ENCODE peak calls at places on chromosome 16, in nine cellular contexts. S, W, I, Z, V, R, X, C and P are unnamed samples.

GRCh38 chr16:325375-326155 is 27.0 kb downstream of the AXIN1 start:
- DNase-seq in S (no peak), W (no peak), I (no peak), Z (no peak), V (no peak), R (no peak), X (no peak), C (no peak), P (no peak)

GRCh38 chr16:57133911-57134310 is 41.5 kb downstream of the CPNE2 start:
- DNase-seq in S (no peak), W (no peak), I (no peak), Z (no peak), V (no peak), R (no peak), X (no peak), C (no peak), P (no peak)

GRCh38 chr16:53509906-53510703 is 7.1 kb upstream of the AKTIP start:
- DNase-seq in S (no peak), W (peak; percentile 38), I (peak; percentile 78), Z (peak; percentile 74), V (peak; percentile 62), R (peak; percentile 84), X (peak; percentile 39), C (peak; percentile 81), P (peak; percentile 49)

GRCh38 chr16:54077412-54077821 is 209.2 kb downstream of the IRX3 start:
- DNase-seq in S (no peak), W (no peak), I (no peak), Z (peak; percentile 80), V (peak; percentile 81), R (no peak), X (peak; percentile 80), C (no peak), P (peak; percentile 73)

GRCh38 chr16:53743149-53743566 is 39.2 kb downstream of the FTO start:
- DNase-seq in S (no peak), W (peak; percentile 55), I (peak; percentile 85), Z (peak; percentile 43), V (peak; percentile 18), R (peak; percentile 73), X (peak; percentile 27), C (peak; percentile 51), P (no peak)

GRCh38 chr16:2151188-2152091 is 3.0 kb downstream of the RAB26 start:
- DNase-seq in S (no peak), W (no peak), I (peak; percentile 79), Z (no peak), V (no peak), R (peak; percentile 58), X (no peak), C (no peak), P (no peak)

GRCh38 chr16:17520567-17520966 is 49.8 kb upstream of the XYLT1 start:
- DNase-seq in S (no peak), W (no peak), I (no peak), Z (no peak), V (peak; percentile 84), R (no peak), X (no peak), C (no peak), P (no peak)

GRCh38 chr16:67517661-67518423 is 10.8 kb upstream of the RIPOR1 start:
- DNase-seq in S (peak; percentile 69), W (no peak), I (peak; percentile 90), Z (no peak), V (no peak), R (no peak), X (no peak), C (no peak), P (no peak)

GRCh38 chr16:50093607-50094570 is 28.1 kb downstream of the HEATR3 start:
- DNase-seq in S (no peak), W (no peak), I (no peak), Z (no peak), V (no peak), R (no peak), X (no peak), C (no peak), P (no peak)

GRCh38 chr16:72963921-72964320 is 84.0 kb downstream of the ZFHX3 start:
- DNase-seq in S (no peak), W (no peak), I (no peak), Z (no peak), V (peak; percentile 78), R (no peak), X (no peak), C (peak; percentile 46), P (no peak)

GRCh38 chr16:72962347-72962746 is 85.6 kb downstream of the ZFHX3 start:
- DNase-seq in S (no peak), W (no peak), I (no peak), Z (no peak), V (no peak), R (no peak), X (no peak), C (no peak), P (no peak)

GRCh38 chr16:72961863-72962262 is 86.1 kb downstream of the ZFHX3 start:
- DNase-seq in S (no peak), W (no peak), I (no peak), Z (no peak), V (no peak), R (peak; percentile 63), X (no peak), C (no peak), P (no peak)

GRCh38 chr16:72961115-72961832 is 86.7 kb downstream of the ZFHX3 start:
- DNase-seq in S (no peak), W (no peak), I (no peak), Z (peak; percentile 25), V (peak; percentile 30), R (no peak), X (no peak), C (no peak), P (no peak)

DNA sequence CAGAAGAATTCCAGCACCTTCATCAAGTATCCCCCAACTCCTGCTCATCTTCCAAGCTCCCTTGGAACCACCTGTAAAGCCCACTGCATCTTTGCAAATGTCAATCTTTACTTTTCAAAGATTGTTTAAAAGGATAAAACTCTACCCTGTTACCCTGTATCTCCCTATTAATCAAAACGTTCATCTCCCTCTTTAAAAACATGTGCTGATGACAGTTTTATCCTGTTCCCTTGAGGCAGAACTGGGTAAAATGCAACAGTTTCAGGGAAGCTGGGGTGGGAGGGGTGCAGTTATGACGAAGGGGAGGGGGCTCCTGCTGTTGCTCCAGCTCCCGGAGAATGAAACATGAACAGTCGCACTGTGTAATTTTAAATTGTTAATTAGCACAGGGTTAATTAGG is 84.4 kb downstream of the ZFHX3 start:
- DNase-seq in S (no peak), W (no peak), I (no peak), Z (no peak), V (no peak), R (no peak), X (no peak), C (no peak), P (no peak)
- H4K20me1 ChIP-seq in S (no peaks in the 10 kb centered on the region), W (peaks cover 5% of the 10 kb centered on the region), I (no peaks in the 10 kb centered on the region), Z (no peaks in the 10 kb centered on the region), V (peaks cover 16% of the 10 kb centered on the region), R (no peaks in the 10 kb centered on the region), X (no peaks in the 10 kb centered on the region), C (no peaks in the 10 kb centered on the region), P (no peaks in the 10 kb centered on the region)

GRCh38 chr16:87369117-87369775 is 14.3 kb downstream of the FBXO31 start:
- DNase-seq in S (no peak), W (no peak), I (no peak), Z (no peak), V (no peak), R (no peak), X (no peak), C (peak; percentile 56), P (no peak)
- H4K20me1 ChIP-seq in S (no peaks in the 10 kb centered on the region), W (peaks cover 16% of the 10 kb centered on the region), I (peaks cover 30% of the 10 kb centered on the region), Z (no peaks in the 10 kb centered on the region), V (peaks cover 63% of the 10 kb centered on the region), R (peaks cover 30% of the 10 kb centered on the region), X (peaks cover 5% of the 10 kb centered on the region), C (peaks cover 58% of the 10 kb centered on the region), P (peaks cover 38% of the 10 kb centered on the region)

DNA sequence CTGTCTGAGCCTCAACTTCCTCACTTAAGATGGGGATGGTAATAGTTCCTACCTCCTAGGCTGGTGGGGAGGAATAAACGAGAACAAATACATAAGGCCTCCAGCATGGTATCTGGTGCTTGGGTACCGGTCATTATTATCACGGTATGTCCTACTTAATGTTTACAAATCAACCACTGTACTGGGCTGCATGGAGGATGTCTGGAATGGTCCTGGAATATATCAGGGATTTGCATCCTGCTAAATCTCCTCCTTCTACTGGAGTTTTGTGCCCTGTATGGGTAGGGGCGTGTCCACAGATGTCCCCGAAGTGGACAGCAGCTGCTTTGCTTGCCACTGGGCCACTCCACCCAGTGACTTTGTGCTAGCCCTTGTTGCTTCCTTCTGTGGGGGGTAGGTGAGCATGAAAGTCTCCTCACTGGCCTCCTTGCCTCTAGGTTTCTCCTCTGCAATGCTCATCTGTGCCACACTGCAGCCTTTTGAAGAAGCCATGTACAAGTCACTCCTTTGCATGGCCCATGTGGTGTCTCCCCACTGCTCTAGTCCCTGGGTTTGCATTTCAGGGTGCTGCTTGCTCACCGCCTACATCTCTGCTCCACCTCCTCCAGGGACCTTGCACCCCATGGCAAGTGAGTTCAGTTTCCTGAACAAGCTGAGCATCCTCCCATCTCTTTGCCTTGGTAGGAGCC is 2.2 kb upstream of the CMIP start:
- DNase-seq in S (no peak), W (no peak), I (peak; percentile 49), Z (no peak), V (no peak), R (no peak), X (no peak), C (no peak), P (no peak)
- H4K20me1 ChIP-seq in S (no peaks in the 10 kb centered on the region), W (no peaks in the 10 kb centered on the region), I (peaks cover 15% of the 10 kb centered on the region), Z (no peaks in the 10 kb centered on the region), V (peaks cover 12% of the 10 kb centered on the region), R (peaks cover 14% of the 10 kb centered on the region), X (no peaks in the 10 kb centered on the region), C (peaks cover 14% of the 10 kb centered on the region), P (no peaks in the 10 kb centered on the region)

GRCh38 chr16:12345349-12345748 is 368.8 kb downstream of the SNX29 start:
- DNase-seq in S (no peak), W (no peak), I (no peak), Z (no peak), V (no peak), R (no peak), X (no peak), C (no peak), P (no peak)
- H4K20me1 ChIP-seq in S (peaks cover 4% of the 10 kb centered on the region), W (no peaks in the 10 kb centered on the region), I (no peaks in the 10 kb centered on the region), Z (no peaks in the 10 kb centered on the region), V (peaks cover 1% of the 10 kb centered on the region), R (no peaks in the 10 kb centered on the region), X (no peaks in the 10 kb centered on the region), C (no peaks in the 10 kb centered on the region), P (no peaks in the 10 kb centered on the region)

GRCh38 chr16:27632267-27632666 is 82.3 kb downstream of the KATNIP start:
- DNase-seq in S (no peak), W (no peak), I (no peak), Z (no peak), V (no peak), R (no peak), X (no peak), C (no peak), P (no peak)

GRCh38 chr16:27636453-27637200 is 86.7 kb downstream of the KATNIP start:
- DNase-seq in S (no peak), W (no peak), I (no peak), Z (no peak), V (no peak), R (peak; percentile 35), X (no peak), C (peak; percentile 21), P (no peak)

GRCh38 chr16:27633221-27633620 is 83.3 kb downstream of the KATNIP start:
- DNase-seq in S (no peak), W (no peak), I (no peak), Z (no peak), V (no peak), R (no peak), X (no peak), C (no peak), P (no peak)

GRCh38 chr16:27633721-27634120 is 83.8 kb downstream of the KATNIP start:
- DNase-seq in S (no peak), W (no peak), I (no peak), Z (no peak), V (no peak), R (no peak), X (no peak), C (no peak), P (no peak)

GRCh38 chr16:27634781-27635180 is 84.8 kb downstream of the KATNIP start:
- DNase-seq in S (no peak), W (no peak), I (no peak), Z (no peak), V (peak; percentile 61), R (no peak), X (no peak), C (no peak), P (no peak)
- H4K20me1 ChIP-seq in S (peaks cover 3% of the 10 kb centered on the region), W (no peaks in the 10 kb centered on the region), I (no peaks in the 10 kb centered on the region), Z (no peaks in the 10 kb centered on the region), V (no peaks in the 10 kb centered on the region), R (no peaks in the 10 kb centered on the region), X (no peaks in the 10 kb centered on the region), C (peaks cover 2% of the 10 kb centered on the region), P (no peaks in the 10 kb centered on the region)